ENCODE peak calls at places on chromosomes 11 and 22, in eight cellular contexts. One of them, this sample, is unnamed.

GRCh38 chr11:8839957-8840945 is 70.7 kb upstream of the AKIP1 start:
- DNase-seq in substantia nigra: no peak
- DNase-seq in iris pigment epithelial cell: peak; percentile 79
- DNase-seq in COR-L47: no peak
- DNase-seq in activated T-cell treated with anti-CD3 and anti-CD28 coated beads for 1 hour: no peak
- DNase-seq in MM.1S: no peak
- DNase-seq in fibroblast of the aortic adventitia: no peak
- DNase-seq in NCI-H2081: no peak
- DNase-seq in this sample: no peak

GRCh38 chr11:22508691-22509090 is 116.9 kb downstream of the FANCF start:
- DNase-seq in iris pigment epithelial cell: no peak
- DNase-seq in substantia nigra: no peak
- DNase-seq in MM.1S: no peak
- DNase-seq in NCI-H2081: no peak
- DNase-seq in COR-L47: no peak
- DNase-seq in fibroblast of the aortic adventitia: no peak
- DNase-seq in activated T-cell treated with anti-CD3 and anti-CD28 coated beads for 1 hour: no peak
- DNase-seq in this sample: no peak

GRCh38 chr22:46421272-46421671 is 85.8 kb downstream of the TRMU start:
- DNase-seq in fibroblast of the aortic adventitia: no peak
- DNase-seq in substantia nigra: no peak
- DNase-seq in NCI-H2081: peak; percentile 11
- DNase-seq in iris pigment epithelial cell: no peak
- DNase-seq in activated T-cell treated with anti-CD3 and anti-CD28 coated beads for 1 hour: peak; percentile 14
- DNase-seq in COR-L47: peak; percentile 59
- DNase-seq in MM.1S: peak; percentile 87
- DNase-seq in this sample: no peak

GRCh38 chr11:14554959-14555358 is 34.8 kb upstream of the PSMA1 start:
- DNase-seq in substantia nigra: no peak
- DNase-seq in iris pigment epithelial cell: peak; percentile 18
- DNase-seq in activated T-cell treated with anti-CD3 and anti-CD28 coated beads for 1 hour: no peak
- DNase-seq in fibroblast of the aortic adventitia: no peak
- DNase-seq in COR-L47: no peak
- DNase-seq in NCI-H2081: no peak
- DNase-seq in MM.1S: peak; percentile 84
- DNase-seq in this sample: no peak

GRCh38 chr11:128726464-128727139 is 32.7 kb downstream of the FLI1 start:
- DNase-seq in NCI-H2081: no peak
- DNase-seq in activated T-cell treated with anti-CD3 and anti-CD28 coated beads for 1 hour: peak; percentile 45
- DNase-seq in COR-L47: no peak
- DNase-seq in substantia nigra: no peak
- DNase-seq in MM.1S: peak; percentile 38
- DNase-seq in iris pigment epithelial cell: no peak
- DNase-seq in fibroblast of the aortic adventitia: no peak
- DNase-seq in this sample: peak; percentile 56

GRCh38 chr11:124667601-124668000 is 5.9 kb downstream of the SIAE start:
- DNase-seq in activated T-cell treated with anti-CD3 and anti-CD28 coated beads for 1 hour: no peak
- DNase-seq in substantia nigra: no peak
- DNase-seq in NCI-H2081: no peak
- DNase-seq in iris pigment epithelial cell: no peak
- DNase-seq in COR-L47: no peak
- DNase-seq in MM.1S: no peak
- DNase-seq in fibroblast of the aortic adventitia: no peak
- DNase-seq in this sample: no peak

GRCh38 chr11:1295086-1295485 is 14.3 kb downstream of the TOLLIP start:
- DNase-seq in NCI-H2081: no peak
- DNase-seq in substantia nigra: no peak
- DNase-seq in COR-L47: no peak
- DNase-seq in activated T-cell treated with anti-CD3 and anti-CD28 coated beads for 1 hour: no peak
- DNase-seq in iris pigment epithelial cell: no peak
- DNase-seq in MM.1S: no peak
- DNase-seq in fibroblast of the aortic adventitia: no peak
- DNase-seq in this sample: no peak

GRCh38 chr22:44926491-44927415 is 83.1 kb downstream of the PHF21B start:
- DNase-seq in fibroblast of the aortic adventitia: no peak
- DNase-seq in NCI-H2081: no peak
- DNase-seq in iris pigment epithelial cell: no peak
- DNase-seq in substantia nigra: no peak
- DNase-seq in COR-L47: no peak
- DNase-seq in MM.1S: no peak
- DNase-seq in activated T-cell treated with anti-CD3 and anti-CD28 coated beads for 1 hour: no peak
- DNase-seq in this sample: no peak

GRCh38 chr11:76652989-76653673 is 17.4 kb downstream of the LRRC32 start:
- DNase-seq in iris pigment epithelial cell: no peak
- DNase-seq in substantia nigra: no peak
- DNase-seq in activated T-cell treated with anti-CD3 and anti-CD28 coated beads for 1 hour: no peak
- DNase-seq in COR-L47: no peak
- DNase-seq in NCI-H2081: no peak
- DNase-seq in MM.1S: no peak
- DNase-seq in fibroblast of the aortic adventitia: no peak
- DNase-seq in this sample: no peak

GRCh38 chr22:50641696-50642607 is 14.0 kb upstream of the ARSA start:
- DNase-seq in fibroblast of the aortic adventitia: no peak
- DNase-seq in substantia nigra: no peak
- DNase-seq in NCI-H2081: no peak
- DNase-seq in MM.1S: no peak
- DNase-seq in activated T-cell treated with anti-CD3 and anti-CD28 coated beads for 1 hour: no peak
- DNase-seq in COR-L47: no peak
- DNase-seq in iris pigment epithelial cell: peak; percentile 42
- DNase-seq in this sample: no peak

GRCh38 chr22:20236052-20236717 is 31.9 kb downstream of the RTN4R start:
- DNase-seq in NCI-H2081: no peak
- DNase-seq in COR-L47: no peak
- DNase-seq in MM.1S: no peak
- DNase-seq in activated T-cell treated with anti-CD3 and anti-CD28 coated beads for 1 hour: no peak
- DNase-seq in substantia nigra: no peak
- DNase-seq in iris pigment epithelial cell: no peak
- DNase-seq in fibroblast of the aortic adventitia: no peak
- DNase-seq in this sample: no peak